ENCODE peak calls at places on chromosome 17, in nine cellular contexts. E is PC-3; Y is thoracic aorta; S is cardiac muscle cell; H is HCT116; V is endothelial cell; W is GM10248; J is activated CD8-positive, alpha-beta T cell treated with anti-CD3 and anti-CD28 coated beads for 36 hours; T is PC-9. C is an unnamed sample.
A peak's percentile ranks its signal among the peaks of the same experiment; 100 is the strongest.

GRCh38 chr17:7703584-7704574 is 1.1 kb upstream of the EFNB3 start:
- DNase-seq in S (peak; percentile 73), W (no peak), J (peak; percentile 57), E (no peak), Y (no peak), V (peak; percentile 75), T (no peak), H (no peak), C (no peak)

GRCh38 chr17:34726536-34727384 is 147.4 kb downstream of the TMEM132E start:
- DNase-seq in Y (no peak), E (no peak), J (no peak), H (no peak), V (no peak), S (no peak), T (no peak), W (no peak), C (no peak)

GRCh38 chr17:55059724-55060123 is 91.2 kb downstream of the STXBP4 start:
- DNase-seq in H (no peak), V (no peak), Y (no peak), J (no peak), W (no peak), T (no peak), S (no peak), E (no peak), C (no peak)

GRCh38 chr17:50355336-50355700 is 9.4 kb downstream of the XYLT2 start:
- DNase-seq in S (no peak), J (no peak), W (no peak), H (no peak), V (no peak), T (no peak), Y (no peak), E (no peak), C (no peak)

GRCh38 chr17:73179878-73180277 is 13.0 kb upstream of the COG1 start:
- DNase-seq in Y (no peak), S (no peak), E (no peak), T (no peak), W (no peak), H (no peak), J (no peak), V (no peak), C (no peak)

GRCh38 chr17:45022655-45023339 is 28.6 kb downstream of the DCAKD start:
- DNase-seq in Y (no peak), S (no peak), E (no peak), J (no peak), W (no peak), H (no peak), T (no peak), V (no peak), C (no peak)

GRCh38 chr17:2860045-2860444 is 63.8 kb downstream of the RAP1GAP2 start:
- DNase-seq in W (no peak), V (no peak), T (no peak), S (no peak), J (no peak), Y (no peak), H (no peak), E (no peak), C (no peak)

GRCh38 chr17:66675991-66676371 is 158.9 kb upstream of the CACNG5 start:
- DNase-seq in H (no peak), J (no peak), V (no peak), S (no peak), T (no peak), E (no peak), W (no peak), Y (no peak), C (no peak)

GRCh38 chr17:79840204-79840988 is 1.2 kb upstream of the CBX4 start:
- DNase-seq in Y (no peak), W (no peak), S (peak; percentile 76), J (peak; percentile 46), E (no peak), V (peak; percentile 56), H (no peak), T (peak; percentile 27), C (no peak)

GRCh38 chr17:43021739-43022512 is at the start of gene VAT1:
- DNase-seq in H (peak; percentile 46), W (peak; percentile 81), S (peak; percentile 84), T (peak; percentile 71), V (peak; percentile 83), E (peak; percentile 71), J (peak; percentile 60), Y (no peak), C (peak; percentile 45)

GRCh38 chr17:64200080-64201042 is 62.7 kb downstream of the TEX2 start:
- DNase-seq in J (peak; percentile 53), E (no peak), S (peak; percentile 74), H (no peak), V (no peak), Y (no peak), W (peak; percentile 27), T (peak; percentile 14), C (no peak)

GRCh38 chr17:45740553-45741330 is 43.4 kb upstream of the CRHR1 start:
- DNase-seq in Y (no peak), J (peak; percentile 55), V (peak; percentile 37), H (peak; percentile 89), S (peak; percentile 18), E (peak; percentile 66), W (peak; percentile 40), T (no peak), C (no peak)

GRCh38 chr17:82677353-82677925 is 21.1 kb downstream of the RAB40B start:
- DNase-seq in S (no peak), Y (no peak), T (no peak), V (no peak), H (no peak), W (no peak), J (no peak), E (no peak), C (no peak)

GRCh38 chr17:82678265-82678891 is 20.1 kb downstream of the RAB40B start:
- DNase-seq in W (no peak), V (no peak), T (no peak), J (no peak), E (no peak), H (no peak), Y (no peak), S (no peak), C (no peak)

GRCh38 chr17:82683534-82683933 is 15.0 kb downstream of the RAB40B start:
- DNase-seq in J (no peak), H (no peak), T (no peak), S (no peak), V (no peak), W (no peak), Y (no peak), E (no peak), C (no peak)

GRCh38 chr17:82681547-82681946 is 17.0 kb downstream of the RAB40B start:
- DNase-seq in S (no peak), V (no peak), Y (no peak), J (no peak), H (no peak), E (no peak), T (no peak), W (no peak), C (no peak)

GRCh38 chr17:82679586-82680465 is 18.7 kb downstream of the RAB40B start:
- DNase-seq in T (no peak), V (no peak), J (no peak), H (no peak), S (no peak), W (no peak), Y (no peak), E (no peak), C (no peak)
- TF ChIP-seq CTCF in T (no peak), V (no peak), J (no peak), H (no peak), S (no peak), W (no peak), Y (no peak), E (peak; percentile 16), C (no peak)

GRCh38 chr17:74890554-74890953 is 2.9 kb downstream of the FADS6 start:
- DNase-seq in W (no peak), T (no peak), Y (no peak), S (no peak), J (no peak), H (no peak), V (no peak), E (no peak), C (no peak)

GRCh38 chr17:74893936-74894671 is 671 bp upstream of the FADS6 start:
- DNase-seq in H (no peak), E (no peak), T (no peak), V (no peak), W (no peak), S (no peak), Y (no peak), J (no peak), C (no peak)

GRCh38 chr17:74892974-74893911 is at the start of gene FADS6:
- DNase-seq in V (no peak), T (no peak), S (no peak), E (no peak), W (no peak), J (no peak), H (no peak), Y (no peak), C (no peak)

GRCh38 chr17:74888440-74888839 is 5.0 kb downstream of the FADS6 start:
- DNase-seq in H (no peak), J (no peak), S (no peak), V (no peak), E (no peak), T (no peak), W (no peak), Y (no peak), C (no peak)

DNA sequence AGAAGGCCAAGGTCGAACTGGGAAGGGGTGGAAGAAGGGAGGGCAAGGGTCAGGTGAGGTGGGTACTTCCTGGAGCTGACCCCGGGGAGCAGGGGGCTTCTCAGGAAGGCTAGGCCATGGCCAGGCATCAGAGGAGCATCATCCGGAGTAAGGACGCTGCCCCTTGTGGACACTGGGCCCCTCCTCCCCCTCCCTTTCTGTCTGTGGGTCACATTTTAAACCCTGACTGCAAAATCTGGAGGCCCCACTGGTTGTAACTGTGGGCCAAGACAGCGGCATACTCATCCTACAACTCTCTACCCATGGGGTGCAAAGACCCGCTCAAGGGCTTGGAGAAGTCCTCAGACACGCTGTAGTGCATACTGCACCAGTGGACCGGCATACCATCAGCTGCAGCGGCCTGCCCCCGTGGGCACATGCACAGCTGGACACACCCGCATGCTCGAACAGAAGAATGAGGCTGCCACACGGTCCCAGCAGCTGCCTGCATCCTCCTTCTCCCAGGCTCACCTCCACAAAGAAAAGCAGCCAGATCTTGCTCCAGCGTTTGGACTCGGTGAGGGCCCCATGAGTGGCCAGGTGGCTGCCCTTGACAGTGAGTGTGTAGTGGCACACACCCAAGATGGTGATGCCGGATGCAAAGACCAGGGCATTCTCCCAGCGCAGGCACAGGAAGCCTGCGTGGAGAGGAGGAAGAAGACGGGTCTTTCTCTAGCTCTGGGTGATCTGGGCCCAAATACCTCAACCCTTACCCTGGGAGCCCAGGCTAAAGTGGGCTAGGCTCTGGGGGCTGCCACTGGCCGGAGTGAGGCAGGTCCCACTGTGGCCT is 1.2 kb downstream of the FADS6 start:
- DNase-seq in Y (no peak), V (no peak), T (no peak), W (no peak), J (no peak), H (no peak), E (no peak), S (no peak), C (no peak)
- TF ChIP-seq CTCF in Y (no peak), V (no peak), T (no peak), W (no peak), J (no peak), H (peak; percentile 39), E (peak; percentile 29), S (no peak), C (no peak)

GRCh38 chr17:78412403-78412802 is 34.0 kb downstream of the PGS1 start:
- DNase-seq in H (no peak), S (peak; percentile 36), T (no peak), E (peak; percentile 30), Y (no peak), J (peak; percentile 68), V (no peak), W (no peak), C (no peak)
- TF ChIP-seq CTCF in H (peak; percentile 69), S (peak; percentile 45), T (peak; percentile 35), E (peak; percentile 71), Y (no peak), J (peak; percentile 56), V (no peak), W (peak; percentile 43), C (no peak)

GRCh38 chr17:9982159-9982558 is 77.1 kb upstream of the RCVRN start:
- DNase-seq in J (peak; percentile 14), E (peak; percentile 35), H (peak; percentile 27), T (peak; percentile 25), Y (no peak), W (peak; percentile 54), V (no peak), S (no peak), C (no peak)
- TF ChIP-seq CTCF in J (peak; percentile 33), E (peak; percentile 39), H (peak; percentile 60), T (peak; percentile 54), Y (peak; percentile 11), W (peak; percentile 26), V (no peak), S (peak; percentile 24), C (no peak)